ENCODE peak calls at places on chromosomes 6 and 20, in four cellular contexts. E, Z, K and S are unnamed samples.

GRCh38 chr20:51696304-51697118 is 71.7 kb downstream of the ATP9A start:
- DNase-seq in E (peak), Z (no peak), K (no peak), S (no peak)

GRCh38 chr6:14804444-14805210 is 441.2 kb upstream of the JARID2 start:
- DNase-seq in E (peak), Z (no peak), K (peak), S (peak)

GRCh38 chr20:35891375-35891774 is 62.9 kb downstream of the SCAND1 start:
- DNase-seq in E (no peak), Z (no peak), K (no peak), S (no peak)

GRCh38 chr6:147544420-147544819 is 35.9 kb downstream of the SAMD5 start:
- DNase-seq in E (no peak), Z (no peak), K (no peak), S (no peak)

GRCh38 chr6:49649982-49650381 is 13.3 kb upstream of the RHAG start:
- DNase-seq in E (no peak), Z (no peak), K (no peak), S (no peak)

GRCh38 chr6:79672631-79673065 is 41.5 kb downstream of the SH3BGRL2 start:
- DNase-seq in E (peak), Z (no peak), K (no peak), S (no peak)

GRCh38 chr20:45098096-45098773 is 2.7 kb downstream of the KCNS1 start:
- DNase-seq in E (peak), Z (no peak), K (no peak), S (no peak)

GRCh38 chr6:152552616-152553209 is 84.4 kb downstream of the SYNE1 start:
- DNase-seq in E (peak), Z (peak), K (peak), S (no peak)

GRCh38 chr6:106685833-106686232 is 56.5 kb downstream of the QRSL1 start:
- DNase-seq in E (no peak), Z (no peak), K (no peak), S (no peak)

GRCh38 chr20:58546756-58547526 is 31.7 kb upstream of the APCDD1L start:
- DNase-seq in E (no peak), Z (no peak), K (no peak), S (no peak)

GRCh38 chr20:33370296-33370695 is 31.0 kb downstream of the CDK5RAP1 start:
- DNase-seq in E (no peak), Z (no peak), K (no peak), S (no peak)

GRCh38 chr6:129748212-129748900 is 38.4 kb upstream of the ARHGAP18 start:
- DNase-seq in E (peak), Z (peak), K (peak), S (no peak)

GRCh38 chr20:49595811-49596545 is 28.0 kb upstream of the PTGIS start:
- DNase-seq in E (no peak), Z (no peak), K (peak), S (no peak)

GRCh38 chr20:14148042-14148441 is 152.7 kb downstream of the MACROD2 start:
- DNase-seq in E (no peak), Z (no peak), K (no peak), S (no peak)

DNA sequence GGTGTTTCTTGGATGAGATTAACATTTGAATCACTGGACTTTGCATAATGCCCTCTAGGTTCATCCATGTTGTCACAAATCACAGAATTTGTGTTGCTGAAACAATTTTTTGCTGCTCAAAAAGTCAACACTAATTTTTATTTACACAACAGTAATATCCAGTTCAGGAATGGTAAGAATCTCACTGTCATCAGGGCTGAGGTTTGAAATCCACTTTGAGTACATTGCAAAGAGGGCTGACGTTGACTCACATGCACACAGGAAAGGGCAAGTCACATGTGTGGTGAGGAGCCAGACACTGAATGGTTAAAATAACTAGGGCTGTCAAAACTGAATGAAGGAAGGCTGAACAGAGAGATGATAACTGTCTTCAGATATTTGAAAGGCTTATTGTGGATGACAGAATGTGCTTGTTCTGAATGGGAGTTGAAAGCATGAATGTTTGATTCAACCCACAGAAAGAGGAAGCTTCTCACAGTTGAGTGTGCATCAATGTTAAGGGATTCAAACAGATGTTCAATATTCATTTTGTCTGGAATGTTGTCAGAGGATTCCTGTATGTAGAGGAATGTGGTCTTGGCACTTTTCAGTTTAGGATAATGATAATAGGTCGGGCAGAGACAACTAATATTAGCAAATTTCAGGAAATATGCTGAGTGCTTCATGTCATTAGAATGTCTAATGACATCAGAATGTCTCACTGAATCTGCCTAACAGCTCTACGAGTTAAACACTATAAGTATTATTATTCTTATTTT is 3.6 kb upstream of the ADGRG6 start:
- DNase-seq in E (no peak), Z (no peak), K (no peak), S (no peak)
- H3K4me3 ChIP-seq in E (no peak), Z (no peak), K (no peak), S (no peak)

DNA sequence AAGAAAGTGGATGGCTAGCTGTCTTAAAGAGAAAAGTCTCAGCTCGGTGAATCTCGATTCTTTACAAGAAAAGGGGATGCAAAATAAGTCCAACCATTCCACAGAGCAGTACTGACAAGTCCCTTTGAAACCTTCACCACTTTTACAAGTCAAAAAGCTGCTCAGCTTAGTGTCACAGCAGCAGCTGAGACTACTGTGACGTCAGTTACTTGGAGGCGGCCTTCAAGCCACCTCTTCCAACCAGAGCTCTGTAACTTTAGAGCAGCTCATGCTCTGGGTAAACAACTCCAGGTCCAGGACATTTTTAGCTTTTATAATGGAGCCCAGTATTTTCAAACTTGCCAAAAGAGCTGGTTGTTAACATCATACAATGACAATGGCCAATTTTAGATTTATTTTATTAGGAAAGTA is at the start of gene KIAA0408:
- DNase-seq in E (peak), Z (peak), K (peak), S (peak)
- H3K27ac ChIP-seq in E (peak), Z (peak), K (peak), S (peak)

DNA sequence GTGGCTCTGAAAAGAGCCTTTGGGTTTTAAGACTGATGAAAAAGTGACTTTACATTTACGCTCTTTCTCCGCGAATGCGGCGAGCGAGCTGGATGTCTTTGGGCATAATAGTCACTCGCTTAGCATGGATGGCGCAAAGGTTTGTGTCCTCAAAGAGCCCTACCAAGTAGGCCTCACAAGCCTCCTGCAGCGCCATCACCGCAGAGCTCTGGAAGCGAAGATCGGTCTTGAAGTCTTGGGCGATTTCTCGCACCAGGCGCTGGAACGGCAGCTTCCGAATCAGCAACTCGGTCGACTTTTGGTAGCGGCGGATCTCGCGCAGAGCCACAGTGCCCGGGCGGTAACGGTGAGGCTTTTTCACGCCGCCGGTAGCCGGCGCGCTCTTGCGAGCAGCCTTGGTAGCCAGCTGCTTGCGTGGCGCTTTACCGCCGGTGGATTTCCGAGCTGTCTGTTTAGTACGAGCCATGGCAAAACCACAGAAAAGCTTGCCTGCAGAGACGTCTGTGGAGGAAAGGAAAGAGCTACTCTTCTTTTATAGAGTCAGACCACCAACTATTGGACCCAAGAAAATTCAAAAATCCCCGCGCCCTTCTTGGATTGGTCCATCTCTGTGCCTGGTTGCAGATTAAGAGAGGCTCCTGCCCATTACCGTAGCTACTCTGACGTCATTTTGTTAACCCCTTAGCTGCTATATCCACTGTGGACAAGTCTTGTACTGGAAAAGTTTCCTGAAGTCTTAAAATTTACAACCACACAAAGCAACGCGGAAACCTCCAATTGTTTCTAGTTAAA is 55.4 kb upstream of the HFE start:
- DNase-seq in E (peak), Z (peak), K (peak), S (peak)
- TF ChIP-seq CTCF in E (peak), Z (no peak), K (no peak), S (no peak)

DNA sequence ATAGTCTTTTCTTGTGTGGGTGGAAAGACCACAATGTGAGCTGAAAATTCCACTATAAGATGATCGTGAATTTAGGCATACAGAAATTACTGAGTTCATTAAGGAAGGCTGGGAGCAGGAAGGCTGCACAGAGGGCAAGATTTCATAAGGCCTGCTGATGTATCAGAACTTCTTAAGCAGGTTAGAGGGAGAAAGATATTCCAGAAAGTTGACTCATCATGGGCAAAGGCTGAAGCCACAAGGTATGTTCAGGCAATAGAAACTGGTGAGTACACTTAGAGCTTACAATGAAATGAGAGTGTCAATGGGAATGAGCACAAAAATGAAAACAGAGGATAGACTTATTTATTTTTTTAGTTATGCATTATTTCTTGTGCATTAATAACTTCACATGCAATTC is 618.6 kb downstream of the CBLN4 start:
- DNase-seq in E (no peak), Z (no peak), K (no peak), S (no peak)
- H3K4me3 ChIP-seq in E (no peak), Z (no peak), K (no peak), S (no peak)

GRCh38 chr6:2817778-2818443 is 23.8 kb downstream of the SERPINB1 start:
- DNase-seq in E (no peak), Z (no peak), K (no peak), S (no peak)

GRCh38 chr6:2821554-2821953 is 20.1 kb downstream of the SERPINB1 start:
- DNase-seq in E (no peak), Z (no peak), K (no peak), S (no peak)

GRCh38 chr6:2818593-2818992 is 23.1 kb downstream of the SERPINB1 start:
- DNase-seq in E (no peak), Z (no peak), K (no peak), S (no peak)

GRCh38 chr6:2819891-2820814 is 21.5 kb downstream of the SERPINB1 start:
- DNase-seq in E (no peak), Z (no peak), K (no peak), S (no peak)

DNA sequence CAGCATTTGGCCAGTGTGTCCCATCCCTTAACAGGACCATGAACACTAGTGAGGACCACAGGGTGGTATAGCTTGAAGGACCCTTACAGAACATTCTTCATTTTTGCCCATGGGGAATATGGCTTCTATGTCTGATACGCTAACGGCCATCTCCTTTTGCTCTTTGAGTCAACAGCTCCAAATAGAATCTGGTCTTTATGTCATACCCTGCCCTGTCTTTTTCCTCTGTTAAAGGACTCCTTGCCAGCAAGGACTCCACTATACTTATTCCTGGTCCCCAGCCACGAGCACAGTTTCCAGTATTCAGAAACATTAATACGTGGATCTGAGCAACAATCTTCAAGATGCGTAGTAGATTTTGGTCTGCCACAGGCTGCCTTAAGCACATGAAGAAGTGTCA is 22.5 kb downstream of the SERPINB1 start:
- DNase-seq in E (no peak), Z (no peak), K (no peak), S (no peak)
- H3K27ac ChIP-seq in E (peak), Z (no peak), K (no peak), S (peak)